ENCODE peak calls at places on chromosomes 16 and 17, in four cellular contexts. K is GM20000, Q is SW 1271, G is midbrain. R is an unnamed sample.

GRCh38 chr16:75216576-75216975 is 2.2 kb upstream of the CTRB1 start:
- DNase-seq in K (no peak), Q (no peak), G (no peak), R (no peak)

GRCh38 chr17:82972836-82973372 is 106.5 kb upstream of the METRNL start:
- DNase-seq in K (no peak), Q (no peak), G (no peak), R (no peak)

GRCh38 chr17:76710863-76711611 is at the start of gene MXRA7:
- DNase-seq in K (peak), Q (no peak), G (peak), R (peak)

GRCh38 chr16:55955845-55956244 is 80.7 kb upstream of the CES5A start:
- DNase-seq in K (no peak), Q (no peak), G (peak), R (no peak)

GRCh38 chr17:13395346-13395745 is 206.4 kb downstream of the HS3ST3A1 start:
- DNase-seq in K (no peak), Q (no peak), G (no peak), R (no peak)

GRCh38 chr16:57720142-57720575 is 15.4 kb upstream of the KATNB1 start:
- DNase-seq in K (peak), Q (no peak), G (peak), R (peak)

GRCh38 chr17:2138318-2138717 is 83.4 kb downstream of the HIC1 start:
- DNase-seq in K (peak), Q (no peak), G (no peak), R (no peak)

GRCh38 chr16:11306997-11307638 is 26.0 kb upstream of the PRM1 start:
- DNase-seq in K (no peak), Q (no peak), G (no peak), R (no peak)

GRCh38 chr17:43671075-43671692 is 9.5 kb upstream of the MEOX1 start:
- DNase-seq in K (no peak), Q (no peak), G (peak), R (no peak)

GRCh38 chr16:22815863-22816262 is 1.9 kb downstream of the HS3ST2 start:
- DNase-seq in K (no peak), Q (no peak), G (no peak), R (no peak)

GRCh38 chr17:6523330-6523729 is 33.0 kb downstream of the PITPNM3 start:
- DNase-seq in K (no peak), Q (no peak), G (no peak), R (peak)

GRCh38 chr17:337022-337420 is 15.6 kb downstream of the RPH3AL start:
- DNase-seq in K (no peak), Q (no peak), G (no peak), R (no peak)

GRCh38 chr17:15236281-15237105 is 28.6 kb downstream of the PMP22 start:
- DNase-seq in K (no peak), Q (no peak), G (no peak), R (peak)

GRCh38 chr16:58422809-58423208 is 30.5 kb downstream of the GINS3 start:
- DNase-seq in K (no peak), Q (no peak), G (no peak), R (no peak)

GRCh38 chr17:38743556-38744171 is 4.5 kb downstream of the PCGF2 start:
- DNase-seq in K (no peak), Q (no peak), G (no peak), R (no peak)

GRCh38 chr17:1180958-1181768 is 1.4 kb upstream of the ABR start:
- DNase-seq in K (peak), Q (no peak), G (no peak), R (no peak)

GRCh38 chr17:74842599-74843351 is 16.9 kb downstream of the GRIN2C start:
- DNase-seq in K (peak), Q (peak), G (peak), R (peak)

GRCh38 chr16:86492961-86493639 is 17.2 kb upstream of the FOXF1 start:
- DNase-seq in K (no peak), Q (no peak), G (no peak), R (no peak)

GRCh38 chr17:44558349-44559287 is 1.3 kb downstream of the FZD2 start:
- DNase-seq in K (peak), Q (no peak), G (no peak), R (no peak)

GRCh38 chr16:11583889-11584565 is 2.7 kb downstream of the LITAF start:
- DNase-seq in K (peak), Q (no peak), G (no peak), R (no peak)

GRCh38 chr17:50541916-50542688 is 4.9 kb upstream of the SPATA20 start:
- DNase-seq in K (peak), Q (no peak), G (peak), R (peak)

GRCh38 chr17:74212262-74212912 is 984 bp upstream of the TTYH2 start:
- DNase-seq in K (no peak), Q (no peak), G (peak), R (peak)

GRCh38 chr17:13306310-13306962 is 288.6 kb upstream of the ELAC2 start:
- DNase-seq in K (no peak), Q (no peak), G (peak), R (peak)

GRCh38 chr16:11152205-11152604 is 103.8 kb downstream of the SOCS1 start:
- DNase-seq in K (no peak), Q (no peak), G (no peak), R (no peak)

GRCh38 chr17:64599187-64599676 is 62.9 kb downstream of the SMURF2 start:
- DNase-seq in K (peak), Q (no peak), G (no peak), R (no peak)

GRCh38 chr17:48510761-48511604 is 19.8 kb downstream of the HOXB1 start:
- DNase-seq in K (peak), Q (no peak), G (no peak), R (peak)

GRCh38 chr16:85191341-85191965 is 79.2 kb upstream of the CIBAR2 start:
- DNase-seq in K (no peak), Q (no peak), G (no peak), R (no peak)

GRCh38 chr16:64990101-64990500 is 131.8 kb downstream of the CDH11 start:
- DNase-seq in K (no peak), Q (no peak), G (no peak), R (no peak)

GRCh38 chr17:29592850-29593545 is at the start of gene ANKRD13B:
- DNase-seq in K (peak), Q (no peak), G (peak), R (no peak)

GRCh38 chr17:31508310-31509094 is 117.0 kb downstream of the RAB11FIP4 start:
- DNase-seq in K (peak), Q (no peak), G (no peak), R (no peak)

GRCh38 chr16:65119905-65120341 is 1.9 kb downstream of the CDH11 start:
- DNase-seq in K (no peak), Q (no peak), G (peak), R (peak)

GRCh38 chr16:8936421-8936820 is 27.3 kb downstream of the USP7 start:
- DNase-seq in K (peak), Q (peak), G (no peak), R (peak)

GRCh38 chr16:23081675-23082119 is 67.6 kb downstream of the USP31 start:
- DNase-seq in K (no peak), Q (no peak), G (no peak), R (no peak)

GRCh38 chr16:31696968-31697743 is 169.5 kb downstream of the AHSP start:
- DNase-seq in K (no peak), Q (no peak), G (no peak), R (peak)

R was measured in HCEC 1CT.